ENCODE peak calls at places on chromosomes 11 and 22, in five cellular contexts. One of them, this sample, is unnamed.
A peak's percentile ranks its signal among the peaks of the same experiment; 100 is the strongest.

GRCh38 chr22:46993626-46994025 is 231.2 kb downstream of the TBC1D22A start:
- DNase-seq in stimulated activated CD8-positive, alpha-beta memory T cell treated with anti-CD3 and anti-CD28 coated beads, Interleukin-12 subunit alpha, Interleukin-12 subunit beta, amount 100 ng/mL, for 1 hour: no peak
- DNase-seq in bronchial epithelial cell: no peak
- DNase-seq in NCI-H460: no peak
- DNase-seq in NCI-H526: no peak
- DNase-seq in this sample: no peak

GRCh38 chr11:71962428-71963038 is 33.7 kb downstream of the RNF121 start:
- DNase-seq in stimulated activated CD8-positive, alpha-beta memory T cell treated with anti-CD3 and anti-CD28 coated beads, Interleukin-12 subunit alpha, Interleukin-12 subunit beta, amount 100 ng/mL, for 1 hour: no peak
- DNase-seq in bronchial epithelial cell: peak; percentile 22
- DNase-seq in NCI-H460: no peak
- DNase-seq in NCI-H526: no peak
- DNase-seq in this sample: no peak

GRCh38 chr11:47099918-47100315 is 76.8 kb downstream of the ARFGAP2 start:
- DNase-seq in stimulated activated CD8-positive, alpha-beta memory T cell treated with anti-CD3 and anti-CD28 coated beads, Interleukin-12 subunit alpha, Interleukin-12 subunit beta, amount 100 ng/mL, for 1 hour: no peak
- DNase-seq in bronchial epithelial cell: no peak
- DNase-seq in NCI-H460: no peak
- DNase-seq in NCI-H526: no peak
- DNase-seq in this sample: no peak

GRCh38 chr11:3218483-3219280 is at the start of gene MRGPRG:
- DNase-seq in stimulated activated CD8-positive, alpha-beta memory T cell treated with anti-CD3 and anti-CD28 coated beads, Interleukin-12 subunit alpha, Interleukin-12 subunit beta, amount 100 ng/mL, for 1 hour: no peak
- DNase-seq in bronchial epithelial cell: no peak
- DNase-seq in NCI-H460: no peak
- DNase-seq in NCI-H526: no peak
- DNase-seq in this sample: no peak

GRCh38 chr11:110818032-110818687 is 105.9 kb upstream of the ARHGAP20 start:
- DNase-seq in stimulated activated CD8-positive, alpha-beta memory T cell treated with anti-CD3 and anti-CD28 coated beads, Interleukin-12 subunit alpha, Interleukin-12 subunit beta, amount 100 ng/mL, for 1 hour: no peak
- DNase-seq in bronchial epithelial cell: peak; percentile 86
- DNase-seq in NCI-H460: no peak
- DNase-seq in NCI-H526: no peak
- DNase-seq in this sample: no peak

GRCh38 chr11:118953265-118953664 is 2.8 kb upstream of the UPK2 start:
- DNase-seq in stimulated activated CD8-positive, alpha-beta memory T cell treated with anti-CD3 and anti-CD28 coated beads, Interleukin-12 subunit alpha, Interleukin-12 subunit beta, amount 100 ng/mL, for 1 hour: no peak
- DNase-seq in bronchial epithelial cell: no peak
- DNase-seq in NCI-H460: no peak
- DNase-seq in NCI-H526: peak; percentile 76
- DNase-seq in this sample: no peak

GRCh38 chr11:118838905-118839553 is 44.7 kb upstream of the CXCR5 start:
- DNase-seq in stimulated activated CD8-positive, alpha-beta memory T cell treated with anti-CD3 and anti-CD28 coated beads, Interleukin-12 subunit alpha, Interleukin-12 subunit beta, amount 100 ng/mL, for 1 hour: no peak
- DNase-seq in bronchial epithelial cell: no peak
- DNase-seq in NCI-H460: no peak
- DNase-seq in NCI-H526: no peak
- DNase-seq in this sample: no peak

GRCh38 chr11:27158763-27159679 is 118.4 kb downstream of the BBOX1 start:
- DNase-seq in stimulated activated CD8-positive, alpha-beta memory T cell treated with anti-CD3 and anti-CD28 coated beads, Interleukin-12 subunit alpha, Interleukin-12 subunit beta, amount 100 ng/mL, for 1 hour: no peak
- DNase-seq in bronchial epithelial cell: peak; percentile 77
- DNase-seq in NCI-H460: peak; percentile 55
- DNase-seq in NCI-H526: peak; percentile 86
- DNase-seq in this sample: peak; percentile 42

GRCh38 chr11:58028687-58029411 is 1.9 kb upstream of the OR6Q1 start:
- DNase-seq in stimulated activated CD8-positive, alpha-beta memory T cell treated with anti-CD3 and anti-CD28 coated beads, Interleukin-12 subunit alpha, Interleukin-12 subunit beta, amount 100 ng/mL, for 1 hour: no peak
- DNase-seq in bronchial epithelial cell: no peak
- DNase-seq in NCI-H460: no peak
- DNase-seq in NCI-H526: no peak
- DNase-seq in this sample: no peak

GRCh38 chr11:62666259-62666926 is 1.3 kb downstream of the CSKMT start:
- DNase-seq in stimulated activated CD8-positive, alpha-beta memory T cell treated with anti-CD3 and anti-CD28 coated beads, Interleukin-12 subunit alpha, Interleukin-12 subunit beta, amount 100 ng/mL, for 1 hour: no peak
- DNase-seq in bronchial epithelial cell: no peak
- DNase-seq in NCI-H460: no peak
- DNase-seq in NCI-H526: no peak
- DNase-seq in this sample: no peak

GRCh38 chr11:12668166-12668565 is 6.1 kb upstream of the TEAD1 start:
- DNase-seq in stimulated activated CD8-positive, alpha-beta memory T cell treated with anti-CD3 and anti-CD28 coated beads, Interleukin-12 subunit alpha, Interleukin-12 subunit beta, amount 100 ng/mL, for 1 hour: no peak
- DNase-seq in bronchial epithelial cell: no peak
- DNase-seq in NCI-H460: no peak
- DNase-seq in NCI-H526: no peak
- DNase-seq in this sample: no peak

GRCh38 chr22:17114173-17114957 is 6.8 kb downstream of the TMEM121B start:
- DNase-seq in stimulated activated CD8-positive, alpha-beta memory T cell treated with anti-CD3 and anti-CD28 coated beads, Interleukin-12 subunit alpha, Interleukin-12 subunit beta, amount 100 ng/mL, for 1 hour: no peak
- DNase-seq in bronchial epithelial cell: no peak
- DNase-seq in NCI-H460: no peak
- DNase-seq in NCI-H526: no peak
- DNase-seq in this sample: no peak

GRCh38 chr11:14902650-14903350 is 10.8 kb upstream of the CYP2R1 start:
- DNase-seq in stimulated activated CD8-positive, alpha-beta memory T cell treated with anti-CD3 and anti-CD28 coated beads, Interleukin-12 subunit alpha, Interleukin-12 subunit beta, amount 100 ng/mL, for 1 hour: no peak
- DNase-seq in bronchial epithelial cell: peak; percentile 82
- DNase-seq in NCI-H460: no peak
- DNase-seq in NCI-H526: no peak
- DNase-seq in this sample: no peak

GRCh38 chr22:49838771-49839717 is 11.4 kb upstream of the BRD1 start:
- DNase-seq in stimulated activated CD8-positive, alpha-beta memory T cell treated with anti-CD3 and anti-CD28 coated beads, Interleukin-12 subunit alpha, Interleukin-12 subunit beta, amount 100 ng/mL, for 1 hour: peak; percentile 75
- DNase-seq in bronchial epithelial cell: no peak
- DNase-seq in NCI-H460: no peak
- DNase-seq in NCI-H526: no peak
- DNase-seq in this sample: no peak

GRCh38 chr22:27132896-27133500 is 475.6 kb downstream of the MIAT start:
- DNase-seq in stimulated activated CD8-positive, alpha-beta memory T cell treated with anti-CD3 and anti-CD28 coated beads, Interleukin-12 subunit alpha, Interleukin-12 subunit beta, amount 100 ng/mL, for 1 hour: no peak
- DNase-seq in bronchial epithelial cell: no peak
- DNase-seq in NCI-H460: no peak
- DNase-seq in NCI-H526: no peak
- DNase-seq in this sample: no peak

GRCh38 chr11:65431452-65432132 is 9.0 kb downstream of the NEAT1 start:
- DNase-seq in stimulated activated CD8-positive, alpha-beta memory T cell treated with anti-CD3 and anti-CD28 coated beads, Interleukin-12 subunit alpha, Interleukin-12 subunit beta, amount 100 ng/mL, for 1 hour: no peak
- DNase-seq in bronchial epithelial cell: peak; percentile 19
- DNase-seq in NCI-H460: no peak
- DNase-seq in NCI-H526: no peak
- DNase-seq in this sample: no peak

GRCh38 chr11:19631657-19632325 is 80.8 kb upstream of the NAV2 start:
- DNase-seq in stimulated activated CD8-positive, alpha-beta memory T cell treated with anti-CD3 and anti-CD28 coated beads, Interleukin-12 subunit alpha, Interleukin-12 subunit beta, amount 100 ng/mL, for 1 hour: no peak
- DNase-seq in bronchial epithelial cell: no peak
- DNase-seq in NCI-H460: no peak
- DNase-seq in NCI-H526: no peak
- DNase-seq in this sample: no peak

GRCh38 chr11:1483445-1483961 is 3.1 kb downstream of the MOB2 start:
- DNase-seq in stimulated activated CD8-positive, alpha-beta memory T cell treated with anti-CD3 and anti-CD28 coated beads, Interleukin-12 subunit alpha, Interleukin-12 subunit beta, amount 100 ng/mL, for 1 hour: no peak
- DNase-seq in bronchial epithelial cell: no peak
- DNase-seq in NCI-H460: no peak
- DNase-seq in NCI-H526: no peak
- DNase-seq in this sample: no peak

GRCh38 chr22:32602154-32602553 is 127.5 kb downstream of the FBXO7 start:
- DNase-seq in stimulated activated CD8-positive, alpha-beta memory T cell treated with anti-CD3 and anti-CD28 coated beads, Interleukin-12 subunit alpha, Interleukin-12 subunit beta, amount 100 ng/mL, for 1 hour: no peak
- DNase-seq in bronchial epithelial cell: no peak
- DNase-seq in NCI-H460: no peak
- DNase-seq in NCI-H526: no peak
- DNase-seq in this sample: no peak

GRCh38 chr22:37909756-37910155 is 3.7 kb downstream of the MICALL1 start:
- DNase-seq in stimulated activated CD8-positive, alpha-beta memory T cell treated with anti-CD3 and anti-CD28 coated beads, Interleukin-12 subunit alpha, Interleukin-12 subunit beta, amount 100 ng/mL, for 1 hour: no peak
- DNase-seq in bronchial epithelial cell: no peak
- DNase-seq in NCI-H460: no peak
- DNase-seq in NCI-H526: no peak
- DNase-seq in this sample: no peak

GRCh38 chr22:32411388-32411787 is 659 bp downstream of the RTCB start:
- DNase-seq in stimulated activated CD8-positive, alpha-beta memory T cell treated with anti-CD3 and anti-CD28 coated beads, Interleukin-12 subunit alpha, Interleukin-12 subunit beta, amount 100 ng/mL, for 1 hour: peak; percentile 1
- DNase-seq in bronchial epithelial cell: peak; percentile 74
- DNase-seq in NCI-H460: no peak
- DNase-seq in NCI-H526: no peak
- DNase-seq in this sample: no peak